ENCODE peak calls at places on chromosomes 4 and X, in nine cellular contexts. U is iris pigment epithelial cell, V is AG08395, Y is ACHN, Z is GM23338, C is ELR, F is nephron progenitor cell, A is right lobe of liver, E is COR-L47. D is an unnamed sample.

GRCh38 chr4:11338990-11339782 is 89.5 kb downstream of the HS3ST1 start:
- DNase-seq in C (no peak), Z (no peak), A (no peak), F (no peak), U (no peak), V (no peak), Y (no peak), E (no peak), D (no peak)

GRCh38 chrX:107675823-107676555 is 47.7 kb downstream of the PRPS1 start:
- DNase-seq in F (no peak), U (peak; percentile 69), C (no peak), V (no peak), Z (no peak), Y (no peak), A (no peak), E (no peak), D (no peak)

GRCh38 chr4:44679060-44679459 is 840 bp downstream of the GUF1 start:
- DNase-seq in F (no peak), Z (no peak), C (no peak), E (no peak), A (no peak), U (no peak), Y (no peak), V (no peak), D (no peak)

GRCh38 chr4:179625391-179625790 is 2183.2 kb upstream of the AGA start:
- DNase-seq in F (no peak), U (peak; percentile 38), Y (peak; percentile 27), C (peak; percentile 83), V (no peak), E (no peak), Z (no peak), A (no peak), D (no peak)

GRCh38 chr4:133146574-133147198 is 2.4 kb upstream of the PCDH10 start:
- DNase-seq in V (peak; percentile 50), U (peak; percentile 64), F (peak; percentile 77), Y (peak; percentile 49), C (peak; percentile 72), E (no peak), A (no peak), Z (peak; percentile 87), D (peak; percentile 18)

GRCh38 chr4:40648141-40648540 is 18.5 kb upstream of the RBM47 start:
- DNase-seq in E (no peak), Y (no peak), U (no peak), A (no peak), F (no peak), V (no peak), Z (no peak), C (no peak), D (no peak)

GRCh38 chr4:87005369-87005689 is 70.5 kb downstream of the AFF1 start:
- DNase-seq in U (no peak), F (no peak), Z (no peak), A (no peak), E (no peak), Y (peak; percentile 31), V (no peak), C (peak; percentile 8), D (no peak)

GRCh38 chr4:108906866-108907367 is 144.1 kb upstream of the ETNPPL start:
- DNase-seq in V (no peak), Y (no peak), C (no peak), F (no peak), Z (no peak), U (no peak), E (no peak), A (no peak), D (no peak)

GRCh38 chrX:96843566-96843965 is 40.1 kb upstream of the RPA4 start:
- DNase-seq in F (peak; percentile 26), V (no peak), E (no peak), A (no peak), C (no peak), Z (peak; percentile 67), U (peak; percentile 34), Y (no peak), D (no peak)

GRCh38 chrX:39456894-39457600 is 640.7 kb downstream of the BCOR start:
- DNase-seq in Y (no peak), C (no peak), E (no peak), F (no peak), A (no peak), U (peak; percentile 17), Z (no peak), V (peak; percentile 13), D (no peak)

GRCh38 chr4:3525532-3526430 is 6.4 kb downstream of the LRPAP1 start:
- DNase-seq in C (no peak), U (no peak), A (peak; percentile 15), Y (no peak), E (no peak), V (no peak), Z (no peak), F (no peak), D (no peak)

GRCh38 chr4:25890653-25891485 is 23.2 kb upstream of the SMIM20 start:
- DNase-seq in Z (peak; percentile 53), U (no peak), Y (no peak), A (no peak), C (no peak), V (no peak), E (no peak), F (no peak), D (no peak)

GRCh38 chrX:40108084-40108958 is 10.6 kb upstream of the BCOR start:
- DNase-seq in C (no peak), A (peak; percentile 75), Y (peak; percentile 65), V (no peak), U (peak; percentile 31), F (peak; percentile 72), Z (peak; percentile 50), E (peak; percentile 37), D (no peak)

GRCh38 chrX:72280210-72280882 is 3.3 kb upstream of the RPS4X start:
- DNase-seq in U (no peak), A (no peak), Z (no peak), F (peak; percentile 29), Y (peak; percentile 12), C (peak; percentile 84), E (no peak), V (no peak), D (no peak)

GRCh38 chrX:135974279-135974856 is 580 bp upstream of the MMGT1 start:
- DNase-seq in C (peak; percentile 67), Z (peak; percentile 78), F (peak; percentile 78), U (peak; percentile 49), V (no peak), A (peak; percentile 86), E (peak; percentile 44), Y (peak; percentile 50), D (peak; percentile 30)

GRCh38 chr4:186192068-186192751 is 843 bp downstream of the CYP4V2 start:
- DNase-seq in U (peak; percentile 46), Z (peak; percentile 73), F (peak; percentile 30), C (peak; percentile 49), V (peak; percentile 56), E (no peak), A (peak; percentile 49), Y (peak; percentile 35), D (no peak)

GRCh38 chr4:4541040-4541631 is 712 bp downstream of the STX18 start:
- DNase-seq in Z (no peak), U (peak; percentile 71), C (peak; percentile 79), F (no peak), V (peak; percentile 50), Y (peak; percentile 59), A (peak; percentile 33), E (no peak), D (no peak)

GRCh38 chr4:176879370-176880116 is 86.8 kb upstream of the VEGFC start:
- DNase-seq in Z (no peak), E (no peak), F (no peak), C (no peak), U (peak; percentile 55), A (no peak), Y (no peak), V (no peak), D (no peak)